ENCODE peak calls at places on chromosomes 11 and 22, in nine cellular contexts. R is fibroblast of lung, V is stomach, X is PC-9, F is heart right ventricle, I is cardiac muscle cell, Z is left ventricle myocardium inferior, D is H1, E is K562. S is an unnamed sample.

GRCh38 chr11:25939691-25940090 is 392.2 kb upstream of the ANO3 start:
- DNase-seq in R (no peak), V (no peak), X (no peak), F (no peak), I (no peak), Z (no peak), D (no peak), E (no peak), S (no peak)

GRCh38 chr22:19974935-19975706 is 33.5 kb upstream of the TXNRD2 start:
- DNase-seq in R (no peak), V (no peak), X (peak), F (no peak), I (no peak), Z (no peak), D (no peak), E (peak), S (no peak)

GRCh38 chr11:107598225-107599139 is 7.5 kb downstream of the ELMOD1 start:
- DNase-seq in R (no peak), V (no peak), X (peak), F (no peak), I (peak), Z (no peak), D (no peak), E (no peak), S (no peak)

GRCh38 chr11:108483163-108483562 is 15.0 kb downstream of the POGLUT3 start:
- DNase-seq in R (no peak), V (no peak), X (no peak), F (no peak), I (no peak), Z (no peak), D (no peak), E (no peak), S (no peak)

GRCh38 chr11:80822248-80822647 is 1381.4 kb upstream of the TENM4 start:
- DNase-seq in R (no peak), V (no peak), X (no peak), F (no peak), I (no peak), Z (no peak), D (no peak), E (no peak), S (no peak)

GRCh38 chr11:64852804-64853520 is 8.5 kb upstream of the CDC42BPG start:
- DNase-seq in R (no peak), V (no peak), X (no peak), F (no peak), I (no peak), Z (no peak), D (no peak), E (no peak), S (no peak)

GRCh38 chr11:507727-508515 is 879 bp upstream of the RNH1 start:
- DNase-seq in R (no peak), V (no peak), X (no peak), F (no peak), I (peak), Z (no peak), D (no peak), E (no peak), S (no peak)

GRCh38 chr22:50218996-50219727 is 18.4 kb downstream of the SELENOO start:
- DNase-seq in R (peak), V (peak), X (peak), F (peak), I (peak), Z (peak), D (peak), E (peak), S (peak)

GRCh38 chr22:45163074-45163416 is 680 bp upstream of the NUP50 start:
- DNase-seq in R (peak), V (no peak), X (peak), F (no peak), I (peak), Z (no peak), D (no peak), E (peak), S (no peak)

DNA sequence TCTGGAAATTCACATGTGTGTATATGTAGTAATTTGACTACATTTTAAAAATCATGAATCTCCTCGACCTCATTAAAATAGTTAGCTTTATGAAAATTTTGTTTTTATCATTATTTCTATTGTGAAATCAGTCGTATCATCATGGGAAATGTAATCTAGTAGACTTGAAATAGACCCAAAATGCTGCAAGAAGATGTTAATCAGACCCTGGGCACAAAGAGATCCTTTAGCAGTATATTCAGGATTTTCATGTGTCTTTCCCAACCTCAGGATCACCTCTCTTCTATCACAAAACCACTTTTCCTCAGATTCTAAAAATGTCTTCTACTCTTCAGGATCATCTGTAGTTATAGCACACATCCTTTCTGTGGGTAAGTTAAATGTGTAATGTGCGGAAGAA is 74.9 kb upstream of the ADSL start:
- DNase-seq in R (no peak), V (no peak), X (no peak), F (no peak), I (no peak), Z (no peak), D (no peak), E (no peak), S (no peak)
- H3K4me3 ChIP-seq in R (no peak), V (no peak), X (no peak), F (no peak), I (no peak), Z (no peak), D (no peak), E (no peak), S (no peak)

GRCh38 chr11:44566952-44567875 is 1.8 kb downstream of the CD82 start:
- DNase-seq in R (no peak), V (no peak), X (no peak), F (no peak), I (no peak), Z (no peak), D (no peak), E (peak), S (no peak)
- TF ChIP-seq CTCF in R (peak), V (no peak), X (no peak), F (no peak), I (peak), Z (no peak), D (no peak), E (no peak), S (no peak)

GRCh38 chr11:105372214-105372613 is 232.6 kb upstream of the CARD18 start:
- DNase-seq in R (no peak), V (no peak), X (no peak), F (no peak), I (peak), Z (no peak), D (no peak), E (no peak), S (no peak)

GRCh38 chr11:105368711-105369110 is 229.1 kb upstream of the CARD18 start:
- DNase-seq in R (peak), V (no peak), X (peak), F (no peak), I (no peak), Z (no peak), D (no peak), E (no peak), S (no peak)

GRCh38 chr11:105361651-105362050 is 222.1 kb upstream of the CARD18 start:
- DNase-seq in R (no peak), V (no peak), X (no peak), F (no peak), I (no peak), Z (no peak), D (no peak), E (no peak), S (no peak)

GRCh38 chr11:105371311-105371710 is 231.7 kb upstream of the CARD18 start:
- DNase-seq in R (no peak), V (no peak), X (no peak), F (no peak), I (no peak), Z (no peak), D (no peak), E (no peak), S (no peak)

GRCh38 chr11:105367129-105367528 is 227.6 kb upstream of the CARD18 start:
- DNase-seq in R (no peak), V (no peak), X (no peak), F (no peak), I (no peak), Z (no peak), D (no peak), E (no peak), S (no peak)
- H3K27ac ChIP-seq in R (no peak), V (no peak), X (peak), F (no peak), I (no peak), Z (no peak), D (no peak), E (no peak), S (no peak)

GRCh38 chr11:128533473-128533872 is 53.9 kb downstream of the ETS1 start:
- DNase-seq in R (no peak), V (no peak), X (no peak), F (no peak), I (no peak), Z (no peak), D (no peak), E (no peak), S (no peak)

GRCh38 chr11:128532571-128533091 is 54.7 kb downstream of the ETS1 start:
- DNase-seq in R (no peak), V (no peak), X (no peak), F (no peak), I (no peak), Z (no peak), D (peak), E (no peak), S (no peak)

GRCh38 chr11:128531588-128531987 is 55.8 kb downstream of the ETS1 start:
- DNase-seq in R (no peak), V (no peak), X (no peak), F (no peak), I (no peak), Z (no peak), D (no peak), E (no peak), S (no peak)

GRCh38 chr11:128530119-128531091 is 57.0 kb downstream of the ETS1 start:
- DNase-seq in R (peak), V (peak), X (no peak), F (no peak), I (no peak), Z (no peak), D (no peak), E (no peak), S (no peak)

GRCh38 chr11:128532016-128532570 is 55.3 kb downstream of the ETS1 start:
- DNase-seq in R (no peak), V (peak), X (no peak), F (no peak), I (no peak), Z (no peak), D (no peak), E (no peak), S (peak)
- H3K4me3 ChIP-seq in R (no peak), V (no peak), X (no peak), F (no peak), I (no peak), Z (no peak), D (no peak), E (no peak), S (no peak)

S was measured in dorsolateral prefrontal cortex.